ENCODE peak calls at places on chromosomes 13 and 19, in seven cellular contexts. O is stromal cell of bone marrow, G is fibroblast of the aortic adventitia, H is pulmonary artery endothelial cell, Q is cerebellar cortex, B is NCI-H1930, N is kidney epithelial cell. K is an unnamed sample.

GRCh38 chr13:26310470-26310869 is 56.5 kb downstream of the CDK8 start:
- DNase-seq in Q (no peak), N (no peak), G (no peak), O (no peak), B (no peak), H (no peak), K (no peak)

GRCh38 chr13:45325806-45326205 is 15.2 kb downstream of the TPT1 start:
- DNase-seq in Q (no peak), N (peak; percentile 75), G (peak; percentile 82), H (no peak), O (peak; percentile 93), B (no peak), K (no peak)

GRCh38 chr19:16441661-16442071 is 30.1 kb downstream of the EPS15L1 start:
- DNase-seq in G (no peak), N (no peak), B (no peak), O (no peak), Q (no peak), H (no peak), K (no peak)

GRCh38 chr19:35901854-35902661 is at the start of gene HCST:
- DNase-seq in B (no peak), O (no peak), H (no peak), N (no peak), Q (no peak), G (peak; percentile 65), K (peak; percentile 35)

GRCh38 chr13:70923863-70924752 is 815.9 kb upstream of the KLHL1 start:
- DNase-seq in G (no peak), N (no peak), Q (no peak), O (no peak), H (no peak), B (no peak), K (no peak)

GRCh38 chr13:68810660-68811059 is 1297.0 kb upstream of the ATXN8OS start:
- DNase-seq in B (no peak), N (no peak), G (no peak), O (no peak), H (no peak), Q (no peak), K (no peak)

GRCh38 chr19:325937-326565 is 18.5 kb downstream of the MIER2 start:
- DNase-seq in N (no peak), B (no peak), G (no peak), Q (no peak), O (no peak), H (no peak), K (no peak)

GRCh38 chr19:42224940-42225717 is 5.0 kb downstream of the ZNF526 start:
- DNase-seq in Q (no peak), H (no peak), N (no peak), O (no peak), G (no peak), B (no peak), K (no peak)

GRCh38 chr13:37791699-37792098 is 77.9 kb downstream of the TRPC4 start:
- DNase-seq in B (no peak), G (peak; percentile 26), O (peak; percentile 49), H (no peak), Q (no peak), N (no peak), K (no peak)

GRCh38 chr19:16463991-16464575 is 7.7 kb downstream of the EPS15L1 start:
- DNase-seq in O (no peak), G (peak; percentile 39), H (no peak), Q (no peak), B (no peak), N (no peak), K (no peak)

GRCh38 chr19:29564574-29565005 is 38.8 kb downstream of the VSTM2B start:
- DNase-seq in G (no peak), O (no peak), N (no peak), Q (peak; percentile 38), B (no peak), H (no peak), K (no peak)

GRCh38 chr13:71754407-71754974 is 112.5 kb downstream of the DACH1 start:
- DNase-seq in H (no peak), O (peak; percentile 6), N (no peak), B (no peak), Q (no peak), G (no peak), K (no peak)

GRCh38 chr19:52748336-52748950 is 13.6 kb upstream of the ZNF611 start:
- DNase-seq in O (peak; percentile 33), B (peak; percentile 10), Q (peak; percentile 22), G (peak; percentile 65), N (no peak), H (peak; percentile 7), K (no peak)

K was measured in activated T-helper 1 cell treated with anti-CD3 and anti-CD28 coated beads, Interleukin-12 subunit alpha, Interleukin-12 subunit beta, Interleukin-2, Interleukin-4 antibody, amounts not matched to agents 30 ng/mL and 10 ng/mL and 1 ng/mL, durations not matched to agents 14 hours and 24 hours and 36 hours.